ENCODE peak calls at places on chromosome 1, in four cellular contexts. One of them, this sample, is unnamed.

GRCh38 chr1:119053917-119054316 is 65.8 kb upstream of the TBX15 start:
- DNase-seq in NAMALWA: no peak
- DNase-seq in HAP-1: no peak
- DNase-seq in NCI-H1092: no peak
- DNase-seq in this sample: no peak

GRCh38 chr1:230103341-230104173 is 36.5 kb downstream of the GALNT2 start:
- DNase-seq in NAMALWA: no peak
- DNase-seq in HAP-1: no peak
- DNase-seq in NCI-H1092: no peak
- DNase-seq in this sample: no peak

GRCh38 chr1:30731806-30732276 is 8.5 kb upstream of the MATN1 start:
- DNase-seq in NAMALWA: no peak
- DNase-seq in HAP-1: no peak
- DNase-seq in NCI-H1092: no peak
- DNase-seq in this sample: no peak

GRCh38 chr1:16204634-16205332 is 7.7 kb downstream of the ARHGEF19 start:
- DNase-seq in NAMALWA: peak
- DNase-seq in HAP-1: peak
- DNase-seq in NCI-H1092: peak
- DNase-seq in this sample: peak

GRCh38 chr1:99608058-99608457 is 37.9 kb upstream of the PALMD start:
- DNase-seq in NAMALWA: no peak
- DNase-seq in HAP-1: no peak
- DNase-seq in NCI-H1092: no peak
- DNase-seq in this sample: no peak

GRCh38 chr1:38125837-38126520 is 79.4 kb upstream of the POU3F1 start:
- DNase-seq in NAMALWA: no peak
- DNase-seq in HAP-1: no peak
- DNase-seq in NCI-H1092: no peak
- DNase-seq in this sample: no peak

GRCh38 chr1:209787551-209787950 is 3.2 kb upstream of the C1orf74 start:
- DNase-seq in NAMALWA: no peak
- DNase-seq in HAP-1: no peak
- DNase-seq in NCI-H1092: peak
- DNase-seq in this sample: no peak

GRCh38 chr1:236875975-236876374 is 80.9 kb downstream of the MTR start:
- DNase-seq in NAMALWA: no peak
- DNase-seq in HAP-1: no peak
- DNase-seq in NCI-H1092: no peak
- DNase-seq in this sample: no peak

GRCh38 chr1:32172621-32173245 is 6.7 kb upstream of the TXLNA start:
- DNase-seq in NAMALWA: no peak
- DNase-seq in HAP-1: no peak
- DNase-seq in NCI-H1092: no peak
- DNase-seq in this sample: no peak

This sample was measured in HEK293T.